ENCODE peak calls at places on chromosomes 11 and 22, in nine cellular contexts. One of them, this sample, is unnamed.

GRCh38 chr11:35791088-35791958 is 128.7 kb downstream of the TRIM44 start:
- DNase-seq in heart right ventricle: no peak
- DNase-seq in SHP77 treated with DMSO at 0.1 percent for 48 hours: peak
- DNase-seq in neuronal stem cell: no peak
- DNase-seq in activated T-cell treated with anti-CD3 and anti-CD28 coated beads for 1 hour: no peak
- DNase-seq in NCI-H524: peak
- DNase-seq in brain microvascular endothelial cell: no peak
- DNase-seq in aorta: no peak
- DNase-seq in HTR-8/SVneo: no peak
- DNase-seq in this sample: no peak

GRCh38 chr11:83819936-83820549 is 533.9 kb upstream of the CCDC90B start:
- DNase-seq in heart right ventricle: peak
- DNase-seq in SHP77 treated with DMSO at 0.1 percent for 48 hours: peak
- DNase-seq in neuronal stem cell: peak
- DNase-seq in activated T-cell treated with anti-CD3 and anti-CD28 coated beads for 1 hour: no peak
- DNase-seq in NCI-H524: peak
- DNase-seq in brain microvascular endothelial cell: peak
- DNase-seq in aorta: no peak
- DNase-seq in HTR-8/SVneo: peak
- DNase-seq in this sample: no peak

GRCh38 chr11:20020198-20020597 is 140.1 kb downstream of the DBX1 start:
- DNase-seq in heart right ventricle: no peak
- DNase-seq in SHP77 treated with DMSO at 0.1 percent for 48 hours: no peak
- DNase-seq in neuronal stem cell: no peak
- DNase-seq in activated T-cell treated with anti-CD3 and anti-CD28 coated beads for 1 hour: no peak
- DNase-seq in NCI-H524: no peak
- DNase-seq in brain microvascular endothelial cell: no peak
- DNase-seq in aorta: no peak
- DNase-seq in HTR-8/SVneo: no peak
- DNase-seq in this sample: no peak

GRCh38 chr11:1530686-1531256 is 41.3 kb downstream of the DUSP8 start:
- DNase-seq in heart right ventricle: no peak
- DNase-seq in SHP77 treated with DMSO at 0.1 percent for 48 hours: no peak
- DNase-seq in neuronal stem cell: no peak
- DNase-seq in activated T-cell treated with anti-CD3 and anti-CD28 coated beads for 1 hour: no peak
- DNase-seq in NCI-H524: no peak
- DNase-seq in brain microvascular endothelial cell: no peak
- DNase-seq in aorta: no peak
- DNase-seq in HTR-8/SVneo: no peak
- DNase-seq in this sample: no peak

GRCh38 chr11:65743928-65744698 is 23.5 kb upstream of the RNASEH2C start:
- DNase-seq in heart right ventricle: no peak
- DNase-seq in SHP77 treated with DMSO at 0.1 percent for 48 hours: peak
- DNase-seq in neuronal stem cell: no peak
- DNase-seq in activated T-cell treated with anti-CD3 and anti-CD28 coated beads for 1 hour: no peak
- DNase-seq in NCI-H524: peak
- DNase-seq in brain microvascular endothelial cell: no peak
- DNase-seq in aorta: no peak
- DNase-seq in HTR-8/SVneo: peak
- DNase-seq in this sample: no peak

GRCh38 chr22:37137131-37137530 is 12.6 kb downstream of the IL2RB start:
- DNase-seq in heart right ventricle: no peak
- DNase-seq in SHP77 treated with DMSO at 0.1 percent for 48 hours: no peak
- DNase-seq in neuronal stem cell: no peak
- DNase-seq in activated T-cell treated with anti-CD3 and anti-CD28 coated beads for 1 hour: no peak
- DNase-seq in NCI-H524: peak
- DNase-seq in brain microvascular endothelial cell: no peak
- DNase-seq in aorta: no peak
- DNase-seq in HTR-8/SVneo: no peak
- DNase-seq in this sample: no peak

GRCh38 chr11:115528217-115528616 is 24.0 kb upstream of the CADM1 start:
- DNase-seq in heart right ventricle: no peak
- DNase-seq in SHP77 treated with DMSO at 0.1 percent for 48 hours: no peak
- DNase-seq in neuronal stem cell: no peak
- DNase-seq in activated T-cell treated with anti-CD3 and anti-CD28 coated beads for 1 hour: no peak
- DNase-seq in NCI-H524: no peak
- DNase-seq in brain microvascular endothelial cell: no peak
- DNase-seq in aorta: no peak
- DNase-seq in HTR-8/SVneo: no peak
- DNase-seq in this sample: no peak

GRCh38 chr11:5363712-5364111 is 12.4 kb downstream of the OR51B6 start:
- DNase-seq in heart right ventricle: no peak
- DNase-seq in SHP77 treated with DMSO at 0.1 percent for 48 hours: no peak
- DNase-seq in neuronal stem cell: no peak
- DNase-seq in activated T-cell treated with anti-CD3 and anti-CD28 coated beads for 1 hour: no peak
- DNase-seq in NCI-H524: no peak
- DNase-seq in brain microvascular endothelial cell: no peak
- DNase-seq in aorta: no peak
- DNase-seq in HTR-8/SVneo: no peak
- DNase-seq in this sample: no peak

GRCh38 chr22:22378446-22379415 is 129.8 kb downstream of the ZNF280B start:
- DNase-seq in heart right ventricle: no peak
- DNase-seq in SHP77 treated with DMSO at 0.1 percent for 48 hours: no peak
- DNase-seq in neuronal stem cell: no peak
- DNase-seq in activated T-cell treated with anti-CD3 and anti-CD28 coated beads for 1 hour: no peak
- DNase-seq in NCI-H524: no peak
- DNase-seq in brain microvascular endothelial cell: no peak
- DNase-seq in aorta: no peak
- DNase-seq in HTR-8/SVneo: no peak
- DNase-seq in this sample: no peak

GRCh38 chr11:113874920-113875413 is 405 bp downstream of the USP28 start:
- DNase-seq in heart right ventricle: no peak
- DNase-seq in SHP77 treated with DMSO at 0.1 percent for 48 hours: no peak
- DNase-seq in neuronal stem cell: no peak
- DNase-seq in activated T-cell treated with anti-CD3 and anti-CD28 coated beads for 1 hour: no peak
- DNase-seq in NCI-H524: no peak
- DNase-seq in brain microvascular endothelial cell: peak
- DNase-seq in aorta: no peak
- DNase-seq in HTR-8/SVneo: no peak
- DNase-seq in this sample: peak

GRCh38 chr22:31162015-31162765 is 2.2 kb downstream of the RNF185 start:
- DNase-seq in heart right ventricle: no peak
- DNase-seq in SHP77 treated with DMSO at 0.1 percent for 48 hours: no peak
- DNase-seq in neuronal stem cell: no peak
- DNase-seq in activated T-cell treated with anti-CD3 and anti-CD28 coated beads for 1 hour: no peak
- DNase-seq in NCI-H524: no peak
- DNase-seq in brain microvascular endothelial cell: no peak
- DNase-seq in aorta: no peak
- DNase-seq in HTR-8/SVneo: no peak
- DNase-seq in this sample: no peak

GRCh38 chr11:116217006-116217405 is 555.8 kb downstream of the BUD13 start:
- DNase-seq in heart right ventricle: peak
- DNase-seq in SHP77 treated with DMSO at 0.1 percent for 48 hours: peak
- DNase-seq in neuronal stem cell: no peak
- DNase-seq in activated T-cell treated with anti-CD3 and anti-CD28 coated beads for 1 hour: no peak
- DNase-seq in NCI-H524: peak
- DNase-seq in brain microvascular endothelial cell: peak
- DNase-seq in aorta: no peak
- DNase-seq in HTR-8/SVneo: no peak
- DNase-seq in this sample: no peak

GRCh38 chr11:3170756-3171670 is 5.9 kb upstream of the OSBPL5 start:
- DNase-seq in heart right ventricle: no peak
- DNase-seq in SHP77 treated with DMSO at 0.1 percent for 48 hours: no peak
- DNase-seq in neuronal stem cell: no peak
- DNase-seq in activated T-cell treated with anti-CD3 and anti-CD28 coated beads for 1 hour: no peak
- DNase-seq in NCI-H524: no peak
- DNase-seq in brain microvascular endothelial cell: no peak
- DNase-seq in aorta: peak
- DNase-seq in HTR-8/SVneo: no peak
- DNase-seq in this sample: no peak

GRCh38 chr11:1458340-1459218 is 28.0 kb downstream of the MOB2 start:
- DNase-seq in heart right ventricle: peak
- DNase-seq in SHP77 treated with DMSO at 0.1 percent for 48 hours: no peak
- DNase-seq in neuronal stem cell: peak
- DNase-seq in activated T-cell treated with anti-CD3 and anti-CD28 coated beads for 1 hour: no peak
- DNase-seq in NCI-H524: no peak
- DNase-seq in brain microvascular endothelial cell: peak
- DNase-seq in aorta: peak
- DNase-seq in HTR-8/SVneo: no peak
- DNase-seq in this sample: no peak

GRCh38 chr22:31289335-31289734 is 3.0 kb downstream of the PIK3IP1 start:
- DNase-seq in heart right ventricle: no peak
- DNase-seq in SHP77 treated with DMSO at 0.1 percent for 48 hours: peak
- DNase-seq in neuronal stem cell: no peak
- DNase-seq in activated T-cell treated with anti-CD3 and anti-CD28 coated beads for 1 hour: no peak
- DNase-seq in NCI-H524: no peak
- DNase-seq in brain microvascular endothelial cell: no peak
- DNase-seq in aorta: no peak
- DNase-seq in HTR-8/SVneo: no peak
- DNase-seq in this sample: no peak

GRCh38 chr11:73085189-73085875 is 56.8 kb downstream of the FCHSD2 start:
- DNase-seq in heart right ventricle: peak
- DNase-seq in SHP77 treated with DMSO at 0.1 percent for 48 hours: no peak
- DNase-seq in neuronal stem cell: no peak
- DNase-seq in activated T-cell treated with anti-CD3 and anti-CD28 coated beads for 1 hour: no peak
- DNase-seq in NCI-H524: no peak
- DNase-seq in brain microvascular endothelial cell: no peak
- DNase-seq in aorta: no peak
- DNase-seq in HTR-8/SVneo: no peak
- DNase-seq in this sample: no peak

GRCh38 chr11:10770626-10771254 is 19.7 kb downstream of the CTR9 start:
- DNase-seq in heart right ventricle: peak
- DNase-seq in SHP77 treated with DMSO at 0.1 percent for 48 hours: no peak
- DNase-seq in neuronal stem cell: peak
- DNase-seq in activated T-cell treated with anti-CD3 and anti-CD28 coated beads for 1 hour: no peak
- DNase-seq in NCI-H524: no peak
- DNase-seq in brain microvascular endothelial cell: peak
- DNase-seq in aorta: no peak
- DNase-seq in HTR-8/SVneo: peak
- DNase-seq in this sample: no peak

GRCh38 chr11:22192642-22193347 is at the start of gene ANO5:
- DNase-seq in heart right ventricle: peak
- DNase-seq in SHP77 treated with DMSO at 0.1 percent for 48 hours: peak
- DNase-seq in neuronal stem cell: peak
- DNase-seq in activated T-cell treated with anti-CD3 and anti-CD28 coated beads for 1 hour: no peak
- DNase-seq in NCI-H524: peak
- DNase-seq in brain microvascular endothelial cell: no peak
- DNase-seq in aorta: peak
- DNase-seq in HTR-8/SVneo: peak
- DNase-seq in this sample: no peak

GRCh38 chr11:128521697-128522062 is 65.7 kb downstream of the ETS1 start:
- DNase-seq in heart right ventricle: no peak
- DNase-seq in SHP77 treated with DMSO at 0.1 percent for 48 hours: no peak
- DNase-seq in neuronal stem cell: no peak
- DNase-seq in activated T-cell treated with anti-CD3 and anti-CD28 coated beads for 1 hour: no peak
- DNase-seq in NCI-H524: no peak
- DNase-seq in brain microvascular endothelial cell: no peak
- DNase-seq in aorta: no peak
- DNase-seq in HTR-8/SVneo: no peak
- DNase-seq in this sample: no peak

GRCh38 chr11:99069831-99070444 is 49.2 kb downstream of the CNTN5 start:
- DNase-seq in heart right ventricle: no peak
- DNase-seq in SHP77 treated with DMSO at 0.1 percent for 48 hours: peak
- DNase-seq in neuronal stem cell: peak
- DNase-seq in activated T-cell treated with anti-CD3 and anti-CD28 coated beads for 1 hour: no peak
- DNase-seq in NCI-H524: peak
- DNase-seq in brain microvascular endothelial cell: peak
- DNase-seq in aorta: peak
- DNase-seq in HTR-8/SVneo: peak
- DNase-seq in this sample: no peak

GRCh38 chr22:31935961-31936635 is 8.2 kb upstream of the YWHAH start:
- DNase-seq in heart right ventricle: no peak
- DNase-seq in SHP77 treated with DMSO at 0.1 percent for 48 hours: no peak
- DNase-seq in neuronal stem cell: no peak
- DNase-seq in activated T-cell treated with anti-CD3 and anti-CD28 coated beads for 1 hour: no peak
- DNase-seq in NCI-H524: no peak
- DNase-seq in brain microvascular endothelial cell: no peak
- DNase-seq in aorta: peak
- DNase-seq in HTR-8/SVneo: no peak
- DNase-seq in this sample: no peak

GRCh38 chr11:117688255-117688797 is 108.7 kb downstream of the DSCAML1 start:
- DNase-seq in heart right ventricle: no peak
- DNase-seq in SHP77 treated with DMSO at 0.1 percent for 48 hours: no peak
- DNase-seq in neuronal stem cell: no peak
- DNase-seq in activated T-cell treated with anti-CD3 and anti-CD28 coated beads for 1 hour: no peak
- DNase-seq in NCI-H524: no peak
- DNase-seq in brain microvascular endothelial cell: no peak
- DNase-seq in aorta: no peak
- DNase-seq in HTR-8/SVneo: no peak
- DNase-seq in this sample: no peak

GRCh38 chr22:44224166-44224565 is 43.4 kb downstream of the PARVG start:
- DNase-seq in heart right ventricle: no peak
- DNase-seq in SHP77 treated with DMSO at 0.1 percent for 48 hours: no peak
- DNase-seq in neuronal stem cell: no peak
- DNase-seq in activated T-cell treated with anti-CD3 and anti-CD28 coated beads for 1 hour: no peak
- DNase-seq in NCI-H524: no peak
- DNase-seq in brain microvascular endothelial cell: no peak
- DNase-seq in aorta: peak
- DNase-seq in HTR-8/SVneo: no peak
- DNase-seq in this sample: no peak

GRCh38 chr11:67613960-67614715 is 7.4 kb downstream of the NDUFV1 start:
- DNase-seq in heart right ventricle: no peak
- DNase-seq in SHP77 treated with DMSO at 0.1 percent for 48 hours: no peak
- DNase-seq in neuronal stem cell: peak
- DNase-seq in activated T-cell treated with anti-CD3 and anti-CD28 coated beads for 1 hour: peak
- DNase-seq in NCI-H524: no peak
- DNase-seq in brain microvascular endothelial cell: peak
- DNase-seq in aorta: peak
- DNase-seq in HTR-8/SVneo: peak
- DNase-seq in this sample: peak

GRCh38 chr11:33617672-33618362 is 82.8 kb downstream of the C11orf91 start:
- DNase-seq in heart right ventricle: no peak
- DNase-seq in SHP77 treated with DMSO at 0.1 percent for 48 hours: no peak
- DNase-seq in neuronal stem cell: no peak
- DNase-seq in activated T-cell treated with anti-CD3 and anti-CD28 coated beads for 1 hour: no peak
- DNase-seq in NCI-H524: no peak
- DNase-seq in brain microvascular endothelial cell: peak
- DNase-seq in aorta: no peak
- DNase-seq in HTR-8/SVneo: no peak
- DNase-seq in this sample: no peak

GRCh38 chr11:63622318-63622717 is 8.1 kb upstream of the PLAAT3 start:
- DNase-seq in heart right ventricle: no peak
- DNase-seq in SHP77 treated with DMSO at 0.1 percent for 48 hours: no peak
- DNase-seq in neuronal stem cell: no peak
- DNase-seq in activated T-cell treated with anti-CD3 and anti-CD28 coated beads for 1 hour: no peak
- DNase-seq in NCI-H524: no peak
- DNase-seq in brain microvascular endothelial cell: no peak
- DNase-seq in aorta: no peak
- DNase-seq in HTR-8/SVneo: no peak
- DNase-seq in this sample: no peak

GRCh38 chr11:65069217-65069616 is 10.9 kb upstream of the NAALADL1 start:
- DNase-seq in heart right ventricle: no peak
- DNase-seq in SHP77 treated with DMSO at 0.1 percent for 48 hours: no peak
- DNase-seq in neuronal stem cell: no peak
- DNase-seq in activated T-cell treated with anti-CD3 and anti-CD28 coated beads for 1 hour: no peak
- DNase-seq in NCI-H524: no peak
- DNase-seq in brain microvascular endothelial cell: no peak
- DNase-seq in aorta: no peak
- DNase-seq in HTR-8/SVneo: no peak
- DNase-seq in this sample: no peak

GRCh38 chr11:808427-809286 is 1.1 kb upstream of the RPLP2 start:
- DNase-seq in heart right ventricle: no peak
- DNase-seq in SHP77 treated with DMSO at 0.1 percent for 48 hours: no peak
- DNase-seq in neuronal stem cell: no peak
- DNase-seq in activated T-cell treated with anti-CD3 and anti-CD28 coated beads for 1 hour: no peak
- DNase-seq in NCI-H524: no peak
- DNase-seq in brain microvascular endothelial cell: no peak
- DNase-seq in aorta: no peak
- DNase-seq in HTR-8/SVneo: no peak
- DNase-seq in this sample: no peak